ENCODE peak calls at places on chromosomes 16 and 17, in six cellular contexts. S, Y, K, I, P and F are unnamed samples.

GRCh38 chr17:80017226-80018010 is 18.3 kb downstream of the TBC1D16 start:
- DNase-seq in K (no peak), P (no peak), Y (no peak), I (no peak), S (no peak), F (no peak)

GRCh38 chr17:48052956-48053757 is 5.0 kb downstream of the NFE2L1 start:
- DNase-seq in I (no peak), P (peak; percentile 77), K (no peak), S (no peak), Y (peak; percentile 52), F (no peak)

GRCh38 chr16:74141015-74141414 is 155.6 kb upstream of the PSMD7 start:
- DNase-seq in Y (no peak), K (no peak), P (no peak), S (no peak), I (no peak), F (no peak)

GRCh38 chr17:82791532-82791931 is 39.7 kb downstream of the TBCD start:
- DNase-seq in S (no peak), I (no peak), P (no peak), K (no peak), Y (peak; percentile 7), F (peak; percentile 33)

GRCh38 chr17:48472485-48473281 is 42.7 kb upstream of the SKAP1 start:
- DNase-seq in P (no peak), Y (no peak), K (no peak), I (no peak), S (no peak), F (no peak)

GRCh38 chr17:8275421-8276290 is 12.8 kb upstream of the RANGRF start:
- DNase-seq in Y (no peak), S (no peak), K (no peak), P (no peak), I (no peak), F (no peak)

GRCh38 chr17:28575126-28575795 is 1.4 kb downstream of the ALDOC start:
- DNase-seq in S (no peak), K (no peak), Y (peak; percentile 73), I (no peak), P (no peak), F (no peak)

GRCh38 chr17:64386412-64387144 is 4.1 kb downstream of the PECAM1 start:
- DNase-seq in S (no peak), K (no peak), I (no peak), Y (no peak), P (no peak), F (no peak)

GRCh38 chr17:44400226-44400847 is 10.9 kb upstream of the ITGA2B start:
- DNase-seq in K (no peak), S (no peak), P (no peak), Y (no peak), I (no peak), F (no peak)

GRCh38 chr16:65176603-65177002 is 54.7 kb upstream of the CDH11 start:
- DNase-seq in I (peak; percentile 30), Y (no peak), K (no peak), S (no peak), P (no peak), F (peak; percentile 54)

GRCh38 chr17:74309902-74310301 is 16.1 kb upstream of the KIF19 start:
- DNase-seq in P (no peak), K (no peak), Y (no peak), I (no peak), S (no peak), F (no peak)

GRCh38 chr17:78802459-78802858 is 20.4 kb upstream of the CYTH1 start:
- DNase-seq in K (no peak), I (no peak), P (no peak), S (no peak), Y (no peak), F (no peak)

GRCh38 chr17:10718547-10718946 is 11.3 kb downstream of the TMEM220 start:
- DNase-seq in Y (no peak), P (no peak), K (no peak), S (no peak), I (no peak), F (no peak)

GRCh38 chr16:19896951-19897350 is 12.3 kb upstream of the GPRC5B start:
- DNase-seq in I (no peak), P (no peak), K (no peak), Y (no peak), S (no peak), F (no peak)

GRCh38 chr16:5615868-5616642 is 518.5 kb upstream of the EEF2KMT start:
- DNase-seq in Y (peak; percentile 69), I (peak; percentile 33), P (no peak), S (peak; percentile 33), K (no peak), F (no peak)

GRCh38 chr16:63530208-63530607 is 1494.0 kb upstream of the CDH8 start:
- DNase-seq in K (no peak), I (no peak), Y (no peak), P (no peak), S (no peak), F (no peak)

GRCh38 chr17:80354381-80354780 is 60.6 kb upstream of the ENDOV start:
- DNase-seq in S (no peak), P (no peak), K (no peak), I (no peak), Y (no peak), F (no peak)

GRCh38 chr17:13995856-13996635 is 73.3 kb upstream of the COX10 start:
- DNase-seq in S (no peak), K (no peak), Y (no peak), I (no peak), P (no peak), F (no peak)

GRCh38 chr16:71846443-71846842 is 667 bp downstream of the ATXN1L start:
- DNase-seq in S (no peak), P (no peak), Y (peak; percentile 15), K (no peak), I (no peak), F (no peak)

GRCh38 chr16:30533748-30534367 is 800 bp downstream of the ZNF747 start:
- DNase-seq in I (no peak), P (no peak), S (no peak), K (no peak), Y (no peak), F (no peak)

GRCh38 chr16:54193656-54194007 is 93.0 kb downstream of the IRX3 start:
- DNase-seq in S (peak; percentile 46), K (peak; percentile 25), Y (peak; percentile 69), I (peak; percentile 83), P (peak; percentile 85), F (no peak)

GRCh38 chr16:50614956-50615727 is 66.0 kb downstream of the SNX20 start:
- DNase-seq in S (no peak), K (no peak), P (no peak), Y (no peak), I (no peak), F (no peak)

GRCh38 chr17:57357392-57357784 is 101.1 kb downstream of the MSI2 start:
- DNase-seq in I (peak; percentile 75), S (no peak), Y (peak; percentile 69), P (peak; percentile 76), K (no peak), F (no peak)

GRCh38 chr16:57600048-57600835 is 28.2 kb upstream of the ADGRG1 start:
- DNase-seq in Y (peak; percentile 40), I (peak; percentile 62), K (no peak), P (peak; percentile 61), S (no peak), F (no peak)

GRCh38 chr16:47787695-47788094 is 326.6 kb downstream of the PHKB start:
- DNase-seq in I (no peak), S (no peak), P (no peak), Y (no peak), K (no peak), F (no peak)

GRCh38 chr17:16944334-16945140 is 27.4 kb downstream of the TNFRSF13B start:
- DNase-seq in Y (no peak), I (no peak), S (no peak), K (no peak), P (no peak), F (no peak)

GRCh38 chr16:22141746-22142145 is 20.6 kb upstream of the SDR42E2 start:
- DNase-seq in S (no peak), P (no peak), Y (no peak), K (no peak), I (no peak), F (no peak)

GRCh38 chr17:82161216-82161615 is 51.4 kb downstream of the CCDC57 start:
- DNase-seq in S (no peak), P (no peak), Y (no peak), I (no peak), K (no peak), F (no peak)

GRCh38 chr17:73316919-73317505 is 5.2 kb upstream of the CDC42EP4 start:
- DNase-seq in S (no peak), Y (no peak), P (no peak), I (no peak), K (no peak), F (no peak)

GRCh38 chr16:87077750-87078127 is 239.5 kb downstream of the C16orf95 start:
- DNase-seq in S (no peak), P (no peak), K (no peak), Y (no peak), I (no peak), F (no peak)

GRCh38 chr16:80744856-80745255 is 59.5 kb downstream of the CDYL2 start:
- DNase-seq in K (no peak), Y (no peak), I (no peak), S (no peak), P (no peak), F (no peak)